ENCODE peak calls at places on chromosomes 11 and 22, in seven cellular contexts. T is bronchial epithelial cell, N is choroid plexus epithelial cell, L is left ventricle myocardium inferior, W is GM12865, O is mucosa of descending colon, Y is astrocyte. G is an unnamed sample.
A peak's percentile ranks its signal among the peaks of the same experiment; 100 is the strongest.

GRCh38 chr11:76030286-76030685 is 176.0 kb downstream of the WNT11 start:
- DNase-seq in T (peak; percentile 89), N (peak; percentile 90), L (no peak), W (no peak), O (no peak), Y (peak; percentile 96), G (no peak)

GRCh38 chr22:27086080-27086479 is 428.7 kb downstream of the MIAT start:
- DNase-seq in T (no peak), N (no peak), L (no peak), W (no peak), O (no peak), Y (no peak), G (no peak)

GRCh38 chr22:29914165-29914564 is 31.2 kb downstream of the MTMR3 start:
- DNase-seq in T (peak; percentile 92), N (peak; percentile 76), L (no peak), W (no peak), O (no peak), Y (peak; percentile 88), G (peak; percentile 86)

GRCh38 chr22:20750461-20751184 is 23.3 kb upstream of the SERPIND1 start:
- DNase-seq in T (peak; percentile 86), N (peak; percentile 92), L (peak; percentile 47), W (peak; percentile 86), O (no peak), Y (peak; percentile 82), G (peak; percentile 83)

GRCh38 chr22:20783844-20784723 is 10.2 kb downstream of the SERPIND1 start:
- DNase-seq in T (peak; percentile 69), N (peak; percentile 86), L (no peak), W (peak; percentile 81), O (no peak), Y (peak; percentile 52), G (peak; percentile 58)

GRCh38 chr22:46075764-46076531 is 74.4 kb upstream of the PPARA start:
- DNase-seq in T (no peak), N (no peak), L (peak; percentile 13), W (no peak), O (peak; percentile 31), Y (no peak), G (no peak)

GRCh38 chr11:47466701-47467250 is 17.8 kb upstream of the RAPSN start:
- DNase-seq in T (no peak), N (peak; percentile 73), L (peak; percentile 23), W (no peak), O (peak; percentile 55), Y (peak; percentile 22), G (peak; percentile 18)

GRCh38 chr11:3161309-3161708 is 3.8 kb downstream of the OSBPL5 start:
- DNase-seq in T (no peak), N (no peak), L (peak; percentile 25), W (no peak), O (peak; percentile 28), Y (no peak), G (peak; percentile 38)

GRCh38 chr11:73667906-73668305 is 21.5 kb downstream of the PLEKHB1 start:
- DNase-seq in T (no peak), N (no peak), L (no peak), W (no peak), O (no peak), Y (no peak), G (no peak)

GRCh38 chr22:28896611-28897010 is 13.2 kb downstream of the ZNRF3 start:
- DNase-seq in T (peak; percentile 52), N (no peak), L (no peak), W (no peak), O (no peak), Y (no peak), G (no peak)

GRCh38 chr22:29456211-29456671 is 17.9 kb downstream of the RFPL1 start:
- DNase-seq in T (no peak), N (peak; percentile 65), L (no peak), W (no peak), O (no peak), Y (peak; percentile 83), G (peak; percentile 24)

GRCh38 chr11:61912991-61913698 is 4.2 kb downstream of the RAB3IL1 start:
- DNase-seq in T (no peak), N (no peak), L (peak; percentile 11), W (no peak), O (peak; percentile 21), Y (no peak), G (no peak)

GRCh38 chr11:23509023-23509422 is 648.7 kb upstream of the CCDC179 start:
- DNase-seq in T (peak; percentile 97), N (peak; percentile 59), L (no peak), W (no peak), O (no peak), Y (peak; percentile 90), G (no peak)

GRCh38 chr11:18608373-18608772 is 8.8 kb downstream of the MISFA start:
- DNase-seq in T (no peak), N (peak; percentile 60), L (no peak), W (no peak), O (no peak), Y (no peak), G (no peak)

GRCh38 chr22:40084246-40084645 is 89.5 kb downstream of the FAM83F start:
- DNase-seq in T (no peak), N (no peak), L (no peak), W (no peak), O (no peak), Y (no peak), G (no peak)

GRCh38 chr11:132838621-132839020 is 693.7 kb downstream of the OPCML start:
- DNase-seq in T (peak; percentile 29), N (peak; percentile 46), L (no peak), W (no peak), O (no peak), Y (peak; percentile 79), G (peak; percentile 67)

GRCh38 chr22:27810566-27810965 is 9.0 kb upstream of the MN1 start:
- DNase-seq in T (no peak), N (peak; percentile 63), L (peak; percentile 62), W (no peak), O (peak; percentile 53), Y (peak; percentile 69), G (peak; percentile 78)

GRCh38 chr11:118620529-118621070 is 13.2 kb downstream of the PHLDB1 start:
- DNase-seq in T (no peak), N (no peak), L (peak; percentile 53), W (no peak), O (no peak), Y (no peak), G (no peak)

GRCh38 chr11:122091850-122092249 is 24.2 kb downstream of the BLID start:
- DNase-seq in T (no peak), N (no peak), L (no peak), W (no peak), O (no peak), Y (peak; percentile 74), G (peak; percentile 46)

GRCh38 chr11:122097419-122098001 is 18.5 kb downstream of the BLID start:
- DNase-seq in T (peak; percentile 74), N (peak; percentile 79), L (no peak), W (no peak), O (no peak), Y (peak; percentile 65), G (peak; percentile 74)

GRCh38 chr11:122095950-122096942 is 19.8 kb downstream of the BLID start:
- DNase-seq in T (no peak), N (peak; percentile 76), L (no peak), W (no peak), O (no peak), Y (peak; percentile 92), G (peak; percentile 60)

GRCh38 chr11:122089111-122089510 is 26.9 kb downstream of the BLID start:
- DNase-seq in T (no peak), N (no peak), L (no peak), W (no peak), O (no peak), Y (no peak), G (peak; percentile 60)

GRCh38 chr11:122093731-122094130 is 22.3 kb downstream of the BLID start:
- DNase-seq in T (peak; percentile 72), N (peak; percentile 70), L (no peak), W (no peak), O (no peak), Y (peak; percentile 82), G (peak; percentile 64)
- H3K4me3 ChIP-seq in T (no peak overlapping the region), N (no peak overlapping the region), L (no peak overlapping the region), W (no peak overlapping the region), O (no peak overlapping the region), Y (no peak overlapping the region), G (no peak overlapping the region)

GRCh38 chr22:50698546-50698945 is 25.9 kb downstream of the SHANK3 start:
- DNase-seq in T (no peak), N (no peak), L (peak; percentile 19), W (no peak), O (peak; percentile 22), Y (no peak), G (no peak)

GRCh38 chr22:50700387-50701075 is 27.9 kb downstream of the SHANK3 start:
- DNase-seq in T (no peak), N (no peak), L (peak; percentile 9), W (no peak), O (peak; percentile 9), Y (peak; percentile 4), G (no peak)

GRCh38 chr22:50701076-50701419 is 28.4 kb downstream of the SHANK3 start:
- DNase-seq in T (no peak), N (no peak), L (no peak), W (no peak), O (peak; percentile 12), Y (no peak), G (no peak)

GRCh38 chr22:50699001-50699753 is 26.6 kb downstream of the SHANK3 start:
- DNase-seq in T (no peak), N (no peak), L (peak; percentile 13), W (no peak), O (peak; percentile 19), Y (no peak), G (no peak)

GRCh38 chr22:50699754-50700386 is 27.2 kb downstream of the SHANK3 start:
- DNase-seq in T (no peak), N (no peak), L (peak; percentile 10), W (peak; percentile 20), O (peak; percentile 15), Y (no peak), G (no peak)
- TF ChIP-seq CTCF in T (peak; percentile 46), N (peak; percentile 42), L (no peak), W (peak; percentile 28), O (no peak), Y (peak; percentile 3), G (peak; percentile 9)

GRCh38 chr11:94968334-94968958 is 4.9 kb downstream of the CWC15 start:
- DNase-seq in T (peak; percentile 32), N (peak; percentile 82), L (no peak), W (no peak), O (no peak), Y (peak; percentile 12), G (peak; percentile 78)

GRCh38 chr11:94974178-94974577 is 669 bp downstream of the KDM4D start:
- DNase-seq in T (no peak), N (no peak), L (no peak), W (no peak), O (no peak), Y (no peak), G (no peak)

GRCh38 chr11:94975599-94975998 is 2.1 kb downstream of the KDM4D start:
- DNase-seq in T (no peak), N (no peak), L (no peak), W (no peak), O (no peak), Y (no peak), G (no peak)

GRCh38 chr11:94973099-94973968 is at the start of the genes CWC15 and KDM4D:
- DNase-seq in T (peak; percentile 87), N (peak; percentile 95), L (peak; percentile 94), W (peak; percentile 94), O (peak; percentile 95), Y (peak; percentile 83), G (peak; percentile 90)
- H3K4me3 ChIP-seq in T (peak within 1 kb of the TSS; percentile 96), N (peak within 1 kb of the TSS; percentile 80), L (peak within 1 kb of the TSS; percentile 84), W (peak within 1 kb of the TSS; percentile 88), O (peak within 1 kb of the TSS; percentile 91), Y (peak within 1 kb of the TSS; percentile 94), G (peak within 1 kb of the TSS; percentile 89)

DNA sequence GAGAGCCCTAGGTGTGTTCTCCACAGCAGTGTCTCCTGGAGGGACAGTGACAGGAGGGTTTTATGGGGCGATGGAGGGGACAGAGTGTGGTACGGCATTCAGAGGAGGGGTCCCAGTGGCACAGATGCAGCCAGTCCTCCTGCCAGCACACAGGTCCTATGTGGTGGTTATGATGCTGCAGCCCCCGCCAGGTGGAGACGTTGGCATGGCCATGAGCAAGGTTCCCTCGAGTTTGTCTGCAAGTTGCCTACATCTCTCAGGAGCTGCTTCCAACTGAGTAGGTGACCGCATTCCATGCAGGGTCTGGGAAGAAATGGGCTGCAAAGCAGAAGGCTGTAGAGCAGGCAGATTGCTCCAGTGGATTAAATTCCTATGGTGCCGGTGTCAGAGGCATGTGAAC is 646.0 kb downstream of the TBC1D22A start:
- DNase-seq in T (no peak), N (no peak), L (no peak), W (no peak), O (no peak), Y (no peak), G (no peak)
- TF ChIP-seq CTCF in T (no peak), N (no peak), L (no peak), W (no peak), O (no peak), Y (no peak), G (no peak)